ENCODE peak calls at places on chromosomes 16 and 17, in five cellular contexts. T, U, R, B and P are unnamed samples.

GRCh38 chr17:6627019-6627418 is 13.5 kb downstream of the KIAA0753 start:
- DNase-seq in T (no peak), U (no peak), R (no peak), B (peak; percentile 45), P (no peak)

GRCh38 chr16:717651-718245 is 2.8 kb downstream of the METRN start:
- DNase-seq in T (no peak), U (no peak), R (no peak), B (no peak), P (no peak)

GRCh38 chr16:8859913-8860881 is 8.6 kb downstream of the CARHSP1 start:
- DNase-seq in T (peak; percentile 68), U (no peak), R (no peak), B (peak; percentile 82), P (peak; percentile 79)

GRCh38 chr17:74861554-74862107 is 1.9 kb upstream of the GRIN2C start:
- DNase-seq in T (no peak), U (no peak), R (no peak), B (no peak), P (no peak)

GRCh38 chr16:22092143-22092933 is at the start of gene VWA3A:
- DNase-seq in T (no peak), U (no peak), R (no peak), B (peak; percentile 56), P (no peak)

GRCh38 chr17:56795510-56795909 is 38.2 kb downstream of the C17orf67 start:
- DNase-seq in T (no peak), U (no peak), R (no peak), B (no peak), P (no peak)

GRCh38 chr17:42072323-42073187 is 22.2 kb upstream of the C17orf113 start:
- DNase-seq in T (no peak), U (peak; percentile 80), R (no peak), B (no peak), P (no peak)

GRCh38 chr17:77696151-77696719 is 262.3 kb upstream of the TNRC6C start:
- DNase-seq in T (no peak), U (no peak), R (no peak), B (no peak), P (no peak)

GRCh38 chr17:50817838-50818237 is 17.5 kb upstream of the WFIKKN2 start:
- DNase-seq in T (no peak), U (no peak), R (no peak), B (no peak), P (no peak)

GRCh38 chr17:70968302-70968701 is 799.0 kb downstream of the KCNJ2 start:
- DNase-seq in T (no peak), U (no peak), R (no peak), B (no peak), P (no peak)

GRCh38 chr16:51156836-51157235 is 5.8 kb upstream of the SALL1 start:
- DNase-seq in T (no peak), U (no peak), R (no peak), B (no peak), P (no peak)

GRCh38 chr16:85878875-85879274 is 20.1 kb upstream of the IRF8 start:
- DNase-seq in T (no peak), U (no peak), R (no peak), B (peak; percentile 88), P (no peak)

GRCh38 chr17:74132354-74132753 is 71.1 kb upstream of the RPL38 start:
- DNase-seq in T (no peak), U (no peak), R (no peak), B (no peak), P (no peak)

GRCh38 chr17:8698142-8699050 is 46.2 kb downstream of the CCDC42 start:
- DNase-seq in T (no peak), U (no peak), R (no peak), B (peak; percentile 90), P (peak; percentile 85)

GRCh38 chr17:21573961-21574610 is 118.2 kb upstream of the KCNJ18 start:
- DNase-seq in T (peak; percentile 23), U (no peak), R (no peak), B (peak; percentile 88), P (peak; percentile 60)

GRCh38 chr17:63698886-63699637 is 863 bp downstream of the LIMD2 start:
- DNase-seq in T (no peak), U (peak; percentile 98), R (peak; percentile 90), B (peak; percentile 48), P (peak; percentile 33)

GRCh38 chr16:7334801-7335560 is 2.3 kb downstream of the RBFOX1 start:
- DNase-seq in T (no peak), U (no peak), R (no peak), B (no peak), P (no peak)

GRCh38 chr17:61313515-61314326 is 85.9 kb upstream of the TBX2 start:
- DNase-seq in T (no peak), U (no peak), R (no peak), B (no peak), P (peak; percentile 41)

GRCh38 chr17:82664701-82665182 is 16.5 kb upstream of the WDR45B start:
- DNase-seq in T (no peak), U (no peak), R (no peak), B (no peak), P (no peak)

GRCh38 chr17:36978810-36979584 is 30.2 kb downstream of the AATF start:
- DNase-seq in T (no peak), U (no peak), R (no peak), B (peak; percentile 9), P (no peak)

GRCh38 chr17:48841395-48841831 is 10.6 kb downstream of the CALCOCO2 start:
- DNase-seq in T (no peak), U (peak; percentile 86), R (peak; percentile 39), B (peak; percentile 87), P (peak; percentile 63)

GRCh38 chr17:50661795-50662391 is 27.2 kb downstream of the ABCC3 start:
- DNase-seq in T (no peak), U (peak; percentile 64), R (no peak), B (peak; percentile 89), P (peak; percentile 79)

GRCh38 chr16:57061084-57061905 is 31.1 kb upstream of the CPNE2 start:
- DNase-seq in T (peak; percentile 83), U (peak; percentile 75), R (no peak), B (peak; percentile 69), P (peak; percentile 75)

GRCh38 chr16:15572329-15573001 is 70.5 kb downstream of the MARF1 start:
- DNase-seq in T (no peak), U (peak; percentile 68), R (no peak), B (peak; percentile 66), P (no peak)

GRCh38 chr16:78529881-78530280 is 430.4 kb downstream of the WWOX start:
- DNase-seq in T (no peak), U (no peak), R (no peak), B (no peak), P (no peak)

GRCh38 chr16:67389911-67390815 is 3.1 kb downstream of the TPPP3 start:
- DNase-seq in T (no peak), U (peak; percentile 96), R (no peak), B (no peak), P (peak; percentile 16)

GRCh38 chr17:56928586-56928985 is 14.7 kb upstream of the TRIM25 start:
- DNase-seq in T (no peak), U (no peak), R (no peak), B (no peak), P (no peak)

GRCh38 chr16:3063617-3064389 is 1.6 kb upstream of the IL32 start:
- DNase-seq in T (no peak), U (no peak), R (no peak), B (no peak), P (no peak)

GRCh38 chr17:66885417-66885816 is 50.5 kb downstream of the CACNG5 start:
- DNase-seq in T (no peak), U (no peak), R (no peak), B (no peak), P (no peak)

GRCh38 chr16:86590501-86591144 is 12.3 kb downstream of the FOXL1 start:
- DNase-seq in T (no peak), U (no peak), R (no peak), B (peak; percentile 93), P (no peak)

GRCh38 chr17:6941989-6942388 is 53.9 kb upstream of the ALOX12 start:
- DNase-seq in T (no peak), U (no peak), R (no peak), B (no peak), P (no peak)

GRCh38 chr17:80262291-80262690 is 1.6 kb downstream of the RNF213 start:
- DNase-seq in T (no peak), U (no peak), R (no peak), B (no peak), P (no peak)

GRCh38 chr17:80264048-80264792 is 3.6 kb downstream of the RNF213 start:
- DNase-seq in T (no peak), U (peak; percentile 60), R (peak; percentile 57), B (no peak), P (no peak)

GRCh38 chr17:80261895-80262279 is 1.2 kb downstream of the RNF213 start:
- DNase-seq in T (no peak), U (no peak), R (no peak), B (no peak), P (no peak)

GRCh38 chr17:80263253-80264047 is 2.8 kb downstream of the RNF213 start:
- DNase-seq in T (peak; percentile 76), U (peak; percentile 32), R (peak; percentile 82), B (peak; percentile 80), P (peak; percentile 82)

GRCh38 chr17:80262775-80263244 is 2.2 kb downstream of the RNF213 start:
- DNase-seq in T (no peak), U (no peak), R (no peak), B (no peak), P (no peak)
- H3K4me3 ChIP-seq in T (peak overlapping the region; percentile 20), U (no peak overlapping the region), R (peak overlapping the region; percentile 40), B (peak overlapping the region; percentile 73), P (no peak overlapping the region)

DNA sequence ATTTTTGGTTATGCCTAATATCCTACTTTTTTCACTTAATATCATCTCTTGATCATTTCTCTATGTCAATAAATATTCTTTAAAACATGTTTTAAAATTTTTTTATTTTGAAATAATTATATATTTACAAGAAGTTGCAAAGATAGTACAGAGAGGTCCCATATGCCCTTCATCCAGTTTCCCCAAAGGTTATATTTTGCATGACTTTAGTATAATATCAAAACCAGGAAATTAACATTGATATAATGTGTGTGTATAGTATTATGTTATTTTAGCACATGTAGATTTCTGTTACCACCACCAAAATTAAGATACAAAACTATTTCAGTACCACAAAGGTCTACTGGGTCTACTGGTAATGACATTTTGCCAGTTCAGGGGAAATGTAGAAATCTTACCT is 60.7 kb downstream of the EFCAB5 start:
- DNase-seq in T (no peak), U (no peak), R (no peak), B (no peak), P (no peak)
- H3K4me3 ChIP-seq in T (no peak overlapping the region), U (no peak overlapping the region), R (no peak overlapping the region), B (no peak overlapping the region), P (no peak overlapping the region)

DNA sequence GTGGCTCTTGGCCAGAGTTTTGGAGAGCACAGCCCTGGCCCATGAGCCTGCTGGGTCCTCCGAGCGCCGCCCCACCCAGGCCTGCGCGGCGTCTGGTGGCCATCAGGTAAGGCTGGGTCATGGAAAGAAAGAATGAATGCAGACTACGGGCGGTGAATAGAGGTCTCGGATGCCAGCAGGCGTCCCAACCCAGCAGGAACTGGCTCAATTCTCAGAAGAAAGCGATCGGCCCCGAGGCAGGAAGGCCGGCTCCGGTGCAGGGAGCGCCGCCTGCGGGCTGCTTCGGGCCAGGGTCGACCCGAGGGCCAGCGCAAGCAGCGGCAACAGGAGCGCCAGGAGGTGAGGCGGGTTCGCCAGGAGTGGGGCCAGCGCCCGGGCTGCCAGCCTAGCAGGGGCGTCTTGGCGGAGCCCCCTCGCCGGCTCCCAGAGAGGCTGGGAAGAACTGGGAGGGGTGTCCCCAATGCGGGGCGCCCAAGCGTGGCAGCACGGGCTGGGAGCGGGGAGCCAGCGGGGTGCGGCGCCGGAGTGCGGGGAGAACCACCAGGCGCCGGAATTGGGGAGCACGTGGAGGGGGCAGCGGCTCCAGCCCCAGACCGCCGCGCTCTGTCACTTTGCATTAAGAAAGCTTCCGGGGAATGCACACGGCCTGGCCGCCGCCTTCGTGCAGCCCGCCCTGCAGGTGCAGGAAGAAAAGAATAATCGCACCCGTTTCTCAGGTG is 7.1 kb upstream of the TMC5 start:
- DNase-seq in T (no peak), U (no peak), R (peak; percentile 34), B (no peak), P (no peak)
- H3K4me3 ChIP-seq in T (no peak overlapping the region), U (no peak overlapping the region), R (peak overlapping the region; percentile 19), B (no peak overlapping the region), P (no peak overlapping the region)

GRCh38 chr16:11799017-11799381 is 1.9 kb upstream of the ZC3H7A start:
- DNase-seq in T (no peak), U (no peak), R (no peak), B (no peak), P (no peak)
- H3K4me3 ChIP-seq in T (no peak overlapping the region), U (peak overlapping the region; percentile 82), R (peak overlapping the region; percentile 90), B (peak overlapping the region; percentile 76), P (no peak overlapping the region)